ENCODE peak calls at places on chromosomes 12 and 14, in six cellular contexts. P, T, M, E, N and G are unnamed samples.

GRCh38 chr14:65002586-65003210 is 16.0 kb downstream of the FNTB start:
- DNase-seq in N (no peak), P (no peak), E (no peak), M (no peak), T (no peak), G (no peak)

GRCh38 chr14:53016919-53017318 is 66.1 kb upstream of the FERMT2 start:
- DNase-seq in M (no peak), T (no peak), P (no peak), N (no peak), E (no peak), G (no peak)

GRCh38 chr12:74890237-74890599 is 319.4 kb downstream of the KCNC2 start:
- DNase-seq in M (no peak), T (peak), N (no peak), E (no peak), P (peak), G (no peak)

GRCh38 chr12:102634216-102634615 is 153.9 kb upstream of the IGF1 start:
- DNase-seq in T (no peak), N (no peak), M (no peak), E (no peak), P (no peak), G (no peak)

GRCh38 chr14:61177279-61178225 is 103.6 kb downstream of the TMEM30B start:
- DNase-seq in P (no peak), M (no peak), T (no peak), E (no peak), N (no peak), G (no peak)

GRCh38 chr14:103528512-103529382 is at the start of gene TRMT61A:
- DNase-seq in P (peak), M (peak), N (peak), T (peak), E (peak), G (peak)

GRCh38 chr14:61472801-61473376 is 151.5 kb downstream of the PRKCH start:
- DNase-seq in P (no peak), T (no peak), M (no peak), N (no peak), E (no peak), G (no peak)

GRCh38 chr12:105935106-105935505 is 203.6 kb downstream of the NUAK1 start:
- DNase-seq in P (no peak), T (no peak), E (no peak), N (no peak), M (no peak), G (no peak)

GRCh38 chr14:95529242-95529641 is 5.6 kb upstream of the GLRX5 start:
- DNase-seq in N (no peak), T (no peak), P (no peak), M (no peak), E (no peak), G (no peak)

GRCh38 chr14:37596790-37597189 is 1.4 kb downstream of the TTC6 start:
- DNase-seq in E (no peak), N (no peak), T (no peak), P (no peak), M (no peak), G (no peak)

GRCh38 chr12:8156845-8157244 is at the start of gene ZNF705A:
- DNase-seq in P (no peak), M (no peak), T (no peak), E (no peak), N (no peak), G (no peak)

GRCh38 chr12:62922539-62922938 is 12.4 kb downstream of the PPM1H start:
- DNase-seq in M (no peak), P (no peak), T (no peak), E (no peak), N (no peak), G (no peak)

GRCh38 chr14:104078031-104078455 is 7.5 kb upstream of the ASPG start:
- DNase-seq in M (peak), E (peak), T (peak), P (peak), N (peak), G (peak)

GRCh38 chr12:112822056-112822455 is 30.5 kb downstream of the RPH3A start:
- DNase-seq in N (no peak), M (no peak), E (no peak), P (no peak), T (no peak), G (no peak)

GRCh38 chr12:92078167-92079053 is 67.2 kb downstream of the BTG1 start:
- DNase-seq in N (no peak), P (peak), T (no peak), M (no peak), E (no peak), G (no peak)

GRCh38 chr12:122182887-122183587 is at the start of gene LRRC43:
- DNase-seq in E (no peak), M (peak), N (peak), P (peak), T (peak), G (no peak)

GRCh38 chr12:116427200-116427932 is 131.8 kb upstream of the MAP1LC3B2 start:
- DNase-seq in N (no peak), M (no peak), T (peak), E (no peak), P (peak), G (no peak)

GRCh38 chr12:97404549-97404948 is 58.1 kb upstream of the RMST start:
- DNase-seq in N (no peak), M (peak), T (no peak), E (no peak), P (peak), G (no peak)

GRCh38 chr12:94078138-94078723 is 70.1 kb upstream of the PLXNC1 start:
- DNase-seq in N (no peak), P (no peak), M (no peak), E (no peak), T (no peak), G (no peak)

GRCh38 chr12:91432079-91432478 is 249.5 kb upstream of the DCN start:
- DNase-seq in P (no peak), E (no peak), T (no peak), N (no peak), M (no peak), G (no peak)

GRCh38 chr12:14275886-14276285 is 89.6 kb upstream of the ATF7IP start:
- DNase-seq in N (no peak), M (no peak), T (no peak), E (no peak), P (no peak), G (peak)

GRCh38 chr14:104288272-104288671 is 149.9 kb downstream of the KIF26A start:
- DNase-seq in E (peak), N (peak), T (no peak), M (no peak), P (no peak), G (peak)

GRCh38 chr12:2610358-2610757 is 184.4 kb upstream of the FKBP4 start:
- DNase-seq in T (no peak), E (no peak), M (no peak), P (no peak), N (no peak), G (no peak)

GRCh38 chr12:121580959-121581680 is at the start of gene KDM2B:
- DNase-seq in M (peak), T (peak), E (no peak), N (peak), P (peak), G (no peak)

GRCh38 chr12:12072064-12072760 is 1.5 kb downstream of the BCL2L14 start:
- DNase-seq in E (no peak), T (no peak), M (no peak), N (peak), P (peak), G (no peak)

GRCh38 chr12:43988838-43989560 is 153.1 kb downstream of the TMEM117 start:
- DNase-seq in T (no peak), E (no peak), P (no peak), M (no peak), N (no peak), G (no peak)

GRCh38 chr12:25855716-25856115 is 102.8 kb upstream of the RASSF8 start:
- DNase-seq in E (no peak), T (no peak), P (no peak), N (no peak), M (no peak), G (no peak)

GRCh38 chr12:108833355-108833733 is 24.0 kb downstream of the SSH1 start:
- DNase-seq in N (no peak), E (no peak), T (no peak), P (peak), M (no peak), G (no peak)

DNA sequence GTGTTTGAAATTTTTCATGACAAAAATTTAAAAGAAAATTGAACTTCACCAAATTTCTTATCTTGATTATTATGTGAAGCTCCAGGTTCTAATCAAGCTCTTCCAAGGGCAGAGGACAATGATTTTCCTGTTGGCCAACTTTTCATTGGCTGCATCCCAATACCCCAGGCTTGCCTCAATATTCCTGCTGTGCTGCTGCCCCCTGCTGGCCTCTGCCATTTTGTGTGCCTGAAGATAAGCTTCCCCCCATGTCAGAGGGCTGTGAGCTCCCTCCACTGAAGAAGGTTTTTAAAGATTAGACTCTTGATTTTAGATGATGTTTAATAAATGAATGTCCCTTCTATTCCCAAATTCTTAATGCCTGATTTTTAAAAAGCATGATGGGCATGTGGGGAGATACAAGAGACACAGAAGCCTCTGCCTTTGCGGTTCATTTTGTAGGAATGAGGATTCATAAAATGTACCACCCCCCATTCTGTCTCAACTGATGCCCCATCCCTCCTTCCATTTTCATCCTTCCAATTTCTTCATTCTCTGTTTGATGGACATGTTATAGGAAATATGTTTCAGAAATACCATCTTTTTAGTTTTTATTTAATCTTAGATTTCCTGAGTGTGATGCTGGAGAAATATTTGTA is 76.7 kb upstream of the RGS6 start:
- DNase-seq in T (peak), P (peak), E (no peak), N (peak), M (peak), G (no peak)
- TF ChIP-seq CTCF in T (peak), P (peak), E (peak), N (no peak), M (peak), G (peak)

GRCh38 chr14:105414456-105415371 is 4.9 kb upstream of the MTA1 start:
- DNase-seq in P (peak), M (peak), E (no peak), N (peak), T (peak), G (no peak)
- TF ChIP-seq CTCF in P (peak), M (peak), E (peak), N (peak), T (peak), G (peak)

DNA sequence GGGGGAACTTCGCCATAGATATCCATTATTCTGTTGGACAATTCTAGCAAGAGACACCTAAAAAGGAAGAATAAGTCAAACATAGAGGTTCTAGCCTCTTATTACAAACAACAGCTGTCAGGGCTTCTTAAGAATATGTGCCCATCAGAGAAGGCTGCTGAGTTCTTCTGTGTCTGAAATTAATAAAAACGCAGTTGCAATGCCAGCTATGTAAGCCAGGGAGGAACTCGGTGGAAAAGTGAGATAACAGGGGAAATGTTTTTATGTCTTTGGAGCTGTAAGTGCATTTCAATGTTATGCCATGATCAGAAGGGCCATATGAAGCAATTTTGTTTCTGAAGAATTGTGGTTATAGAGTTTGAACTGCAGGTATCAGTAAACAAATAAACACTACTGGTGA is 95.0 kb downstream of the SYT1 start:
- DNase-seq in T (no peak), E (no peak), M (no peak), N (no peak), P (no peak), G (no peak)
- TF ChIP-seq CTCF in T (no peak), E (no peak), M (no peak), N (no peak), P (no peak), G (no peak)

DNA sequence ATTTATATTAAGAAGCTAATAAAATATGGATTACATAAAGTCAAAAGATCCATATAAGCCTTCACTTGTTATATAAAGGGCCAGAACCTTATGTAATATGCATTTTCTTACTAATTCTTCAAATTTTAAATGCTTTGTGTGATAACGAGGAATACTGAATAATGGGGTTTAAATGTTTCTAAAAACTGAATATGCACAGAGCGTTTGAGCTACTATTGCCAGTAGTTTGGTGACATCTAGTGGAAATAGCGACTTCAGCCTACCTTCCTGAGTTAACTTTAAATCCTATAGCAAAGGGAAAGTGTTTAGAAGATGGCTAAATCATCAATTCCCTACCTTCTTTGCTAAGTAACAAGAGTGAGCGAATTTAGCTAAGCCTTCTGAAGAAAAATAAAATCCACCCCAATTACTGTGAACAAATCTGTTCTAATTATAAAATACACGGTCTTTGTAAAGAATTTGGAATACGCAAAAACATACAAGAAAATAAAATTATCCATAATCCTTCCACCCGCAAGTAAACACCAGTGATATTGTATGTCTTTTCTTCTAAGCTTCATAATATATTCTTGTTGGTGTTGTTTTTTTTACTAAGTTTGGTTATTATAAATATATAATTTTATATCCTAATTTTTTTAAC is 115.5 kb upstream of the G2E3 start:
- DNase-seq in M (no peak), N (no peak), P (peak), E (no peak), T (no peak), G (no peak)
- TF ChIP-seq CTCF in M (peak), N (no peak), P (peak), E (no peak), T (no peak), G (no peak)

DNA sequence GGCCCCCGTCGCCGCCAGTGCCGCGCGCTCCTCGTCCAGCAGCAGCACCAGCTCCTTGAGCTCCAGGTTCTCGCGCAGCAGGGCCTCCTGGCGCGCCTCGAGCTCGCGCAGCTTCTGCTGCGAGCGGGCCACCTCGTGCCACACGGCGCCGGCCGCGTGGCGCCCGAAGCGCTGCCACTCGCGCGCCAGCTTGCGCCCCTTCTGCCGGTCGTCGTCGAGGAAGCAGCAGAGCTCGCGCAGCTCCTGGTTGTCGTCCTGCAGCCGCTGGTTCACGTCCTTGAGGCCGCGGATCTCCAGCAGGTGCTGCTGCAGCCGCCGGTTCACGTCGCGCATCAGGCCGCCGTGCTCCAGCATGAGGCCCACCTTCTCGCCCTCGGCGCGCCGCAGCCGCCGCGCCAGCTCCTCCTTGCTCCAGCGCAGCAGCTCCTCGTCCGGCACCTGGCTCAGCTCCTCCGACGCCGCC is 505 bp downstream of the CCDC85C start:
- DNase-seq in N (peak), T (peak), M (peak), P (peak), E (no peak), G (no peak)
- TF ChIP-seq CTCF in N (no peak), T (no peak), M (no peak), P (peak), E (no peak), G (no peak)